ENCODE peak calls at places on chromosomes 16 and 17, in seven cellular contexts. C, L, H, S, Y, E and I are unnamed samples.

GRCh38 chr17:46944931-46945330 is 22.0 kb downstream of the GOSR2 start:
- DNase-seq in H (no peak), E (no peak), C (no peak), S (no peak), Y (no peak), L (no peak), I (no peak)

GRCh38 chr16:31700530-31701388 is 172.8 kb upstream of the ZNF267 start:
- DNase-seq in E (peak; percentile 72), H (no peak), L (peak; percentile 79), Y (peak; percentile 27), S (peak; percentile 87), C (peak; percentile 84), I (no peak)

GRCh38 chr16:84061236-84061830 is 18.7 kb upstream of the SLC38A8 start:
- DNase-seq in S (peak; percentile 49), Y (no peak), C (no peak), L (no peak), E (no peak), H (no peak), I (no peak)

GRCh38 chr17:28729950-28730330 is 1.4 kb downstream of the NEK8 start:
- DNase-seq in Y (no peak), L (no peak), C (no peak), H (no peak), S (no peak), E (no peak), I (no peak)

GRCh38 chr17:66420961-66421371 is 118.6 kb downstream of the PRKCA start:
- DNase-seq in C (no peak), E (no peak), S (no peak), Y (peak; percentile 59), L (peak; percentile 29), H (no peak), I (no peak)

GRCh38 chr16:47574091-47575054 is 113.2 kb downstream of the PHKB start:
- DNase-seq in C (no peak), H (peak; percentile 11), E (no peak), S (no peak), L (no peak), Y (peak; percentile 50), I (no peak)

GRCh38 chr17:64554028-64554637 is 47.4 kb downstream of the CEP95 start:
- DNase-seq in S (no peak), Y (no peak), H (no peak), E (no peak), L (no peak), C (no peak), I (no peak)

GRCh38 chr17:21029032-21029431 is 13.8 kb downstream of the USP22 start:
- DNase-seq in C (no peak), S (no peak), E (no peak), L (peak; percentile 30), Y (no peak), H (no peak), I (no peak)

GRCh38 chr17:32621612-32622312 is 135.0 kb downstream of the CDK5R1 start:
- DNase-seq in L (no peak), S (no peak), C (no peak), H (no peak), Y (no peak), E (no peak), I (no peak)

GRCh38 chr16:14263769-14264168 is 192.7 kb downstream of the MRTFB start:
- DNase-seq in Y (no peak), S (no peak), L (no peak), E (no peak), C (no peak), H (peak; percentile 14), I (no peak)